ENCODE peak calls at places on chromosome 3, in six cellular contexts. B is upper lobe of left lung, W is breast epithelium, U is body of pancreas, A is tibial nerve, G is AG09309. D is an unnamed sample.
A peak's percentile ranks its signal among the peaks of the same experiment; 100 is the strongest.

GRCh38 chr3:9932843-9933560 is 632 bp upstream of the CRELD1 start:
- DNase-seq in A (peak; percentile 59), W (peak; percentile 84), B (peak; percentile 98), G (no peak), U (peak; percentile 81), D (no peak)

GRCh38 chr3:46186856-46187700 is 21.0 kb downstream of the CCR1 start:
- DNase-seq in A (no peak), G (no peak), U (no peak), B (no peak), W (no peak), D (no peak)

GRCh38 chr3:42117175-42118008 is 26.2 kb downstream of the TRAK1 start:
- DNase-seq in A (peak; percentile 37), U (peak; percentile 31), G (no peak), W (peak; percentile 55), B (peak; percentile 38), D (no peak)

GRCh38 chr3:8822141-8822540 is 52.7 kb upstream of the OXTR start:
- DNase-seq in B (no peak), W (no peak), A (no peak), U (no peak), G (no peak), D (peak; percentile 33)

GRCh38 chr3:197516517-197516889 is 39.3 kb downstream of the BDH1 start:
- DNase-seq in W (peak; percentile 75), B (no peak), A (no peak), G (peak; percentile 57), U (no peak), D (peak; percentile 71)

GRCh38 chr3:105399062-105399461 is 32.4 kb downstream of the ALCAM start:
- DNase-seq in U (no peak), B (no peak), W (no peak), A (no peak), G (no peak), D (no peak)

GRCh38 chr3:114650808-114651207 is 357.0 kb downstream of the TIGIT start:
- DNase-seq in G (peak; percentile 33), U (no peak), W (no peak), A (no peak), B (no peak), D (peak; percentile 39)

GRCh38 chr3:88385090-88385489 is 235.3 kb downstream of the C3orf38 start:
- DNase-seq in G (no peak), W (no peak), U (no peak), A (no peak), B (no peak), D (no peak)

GRCh38 chr3:140834266-140835037 is 107.2 kb upstream of the SLC25A36 start:
- DNase-seq in A (no peak), W (no peak), G (peak; percentile 3), U (no peak), B (no peak), D (peak; percentile 34)

GRCh38 chr3:127682576-127682975 is 9.8 kb downstream of the ABTB1 start:
- DNase-seq in A (no peak), G (no peak), W (no peak), B (no peak), U (peak; percentile 3), D (no peak)

GRCh38 chr3:52128118-52128683 is 26.0 kb downstream of the POC1A start:
- DNase-seq in W (no peak), A (no peak), B (no peak), G (no peak), U (no peak), D (peak; percentile 53)

GRCh38 chr3:152657002-152657400 is 177.9 kb upstream of the P2RY1 start:
- DNase-seq in A (no peak), U (no peak), W (no peak), G (no peak), B (no peak), D (no peak)

GRCh38 chr3:42369304-42369703 is 41.1 kb downstream of the LYZL4 start:
- DNase-seq in G (no peak), A (no peak), B (no peak), W (peak; percentile 59), U (peak; percentile 14), D (no peak)

GRCh38 chr3:195462308-195462610 is 19.4 kb upstream of the ACAP2 start:
- DNase-seq in A (no peak), W (no peak), B (no peak), U (no peak), G (no peak), D (no peak)

GRCh38 chr3:42185044-42185443 is 80.9 kb downstream of the CCK start:
- DNase-seq in A (no peak), U (no peak), B (no peak), G (peak; percentile 25), W (no peak), D (peak; percentile 12)

GRCh38 chr3:24715171-24715792 is 220.6 kb upstream of the THRB start:
- DNase-seq in B (no peak), W (no peak), U (no peak), A (no peak), G (no peak), D (no peak)

GRCh38 chr3:26636328-26636727 is 13.8 kb downstream of the LRRC3B start:
- DNase-seq in G (no peak), W (no peak), U (no peak), A (no peak), B (no peak), D (no peak)

GRCh38 chr3:178822722-178823121 is 248.9 kb downstream of the ZMAT3 start:
- DNase-seq in A (no peak), G (no peak), B (no peak), W (no peak), U (no peak), D (no peak)

GRCh38 chr3:15102256-15102655 is 3.3 kb upstream of the RBSN start:
- DNase-seq in G (no peak), U (peak; percentile 56), W (peak; percentile 69), B (peak; percentile 86), A (peak; percentile 21), D (no peak)

GRCh38 chr3:147336543-147337278 is 69.6 kb downstream of the ZIC4 start:
- DNase-seq in U (no peak), B (no peak), W (no peak), A (no peak), G (no peak), D (no peak)

GRCh38 chr3:151871639-151872468 is 1.6 kb upstream of the SUCNR1 start:
- DNase-seq in G (no peak), A (no peak), W (no peak), U (no peak), B (no peak), D (no peak)

GRCh38 chr3:116141724-116142123 is 303.6 kb downstream of the LSAMP start:
- DNase-seq in G (no peak), B (no peak), W (no peak), A (no peak), U (no peak), D (no peak)

GRCh38 chr3:11288786-11289637 is 16.8 kb downstream of the ATG7 start:
- DNase-seq in B (no peak), U (no peak), A (peak; percentile 62), G (peak; percentile 87), W (no peak), D (peak; percentile 56)

GRCh38 chr3:192907784-192908183 is 9.9 kb downstream of the MB21D2 start:
- DNase-seq in W (no peak), U (no peak), B (no peak), A (no peak), G (no peak), D (no peak)

GRCh38 chr3:143119009-143119914 is at the start of gene CHST2:
- DNase-seq in U (peak; percentile 25), B (peak; percentile 95), A (no peak), G (peak; percentile 23), W (no peak), D (peak; percentile 48)

GRCh38 chr3:143120716-143121239 is 1.2 kb downstream of the CHST2 start:
- DNase-seq in U (peak; percentile 12), B (peak; percentile 87), A (no peak), G (no peak), W (no peak), D (no peak)

GRCh38 chr3:143118630-143119008 is 952 bp upstream of the CHST2 start:
- DNase-seq in U (no peak), B (no peak), A (no peak), G (no peak), W (no peak), D (no peak)

GRCh38 chr3:143121240-143122088 is 1.9 kb downstream of the CHST2 start:
- DNase-seq in G (no peak), A (no peak), U (peak; percentile 16), B (peak; percentile 85), W (no peak), D (peak; percentile 20)

GRCh38 chr3:143119974-143120715 is 574 bp downstream of the CHST2 start:
- DNase-seq in G (no peak), B (peak; percentile 89), A (no peak), U (peak; percentile 12), W (no peak), D (no peak)
- TF ChIP-seq CTCF in G (no peak), B (no peak), A (no peak), U (no peak), W (no peak), D (no peak)

DNA sequence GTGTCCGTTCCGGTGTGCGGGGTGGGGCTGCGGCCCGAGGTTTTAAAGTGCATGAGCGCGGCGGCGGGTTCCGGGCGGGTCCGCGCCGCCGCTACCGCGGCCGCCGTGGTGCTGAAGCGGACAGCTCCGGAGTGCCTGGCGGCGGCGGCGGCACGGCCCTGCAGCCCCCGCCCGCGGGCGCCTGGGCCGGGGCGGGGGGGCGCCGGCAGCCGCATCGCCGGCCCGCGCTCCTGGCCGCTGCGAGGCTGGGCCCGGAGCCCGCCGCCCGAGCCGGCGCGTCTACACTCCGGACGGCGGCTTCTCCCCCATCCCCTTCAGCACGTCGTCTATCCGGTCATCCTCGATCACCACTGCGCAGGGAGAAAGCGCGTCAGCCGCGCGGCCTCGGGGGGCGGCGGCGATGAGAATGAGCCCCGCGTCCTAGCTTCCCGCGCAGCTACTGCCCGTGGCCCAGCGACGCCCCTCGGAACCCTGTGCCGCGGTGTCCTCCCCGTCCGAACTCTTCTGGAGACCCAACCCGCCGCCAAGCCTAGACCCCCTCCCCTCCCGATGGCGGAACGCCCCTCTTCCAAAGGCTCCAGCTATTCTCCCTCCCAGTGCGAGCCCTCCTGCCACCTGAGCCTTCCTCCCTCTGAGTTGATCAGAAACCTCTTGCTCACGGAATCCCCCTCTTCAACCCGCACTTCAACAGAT is 1.3 kb downstream of the CAMK2N2 start:
- DNase-seq in B (peak; percentile 91), A (no peak), W (no peak), G (no peak), U (peak; percentile 63), D (no peak)
- H3K4me3 ChIP-seq in B (peak overlapping the region; percentile 27), A (peak overlapping the region; percentile 39), W (peak overlapping the region; percentile 75), G (peak overlapping the region; percentile 15), U (peak overlapping the region; percentile 34), D (peak overlapping the region; percentile 25)

GRCh38 chr3:38560284-38560683 is 64.1 kb downstream of the EXOG start:
- DNase-seq in G (no peak), U (no peak), W (no peak), B (no peak), A (no peak), D (no peak)
- TF ChIP-seq CTCF in G (no peak), U (no peak), W (no peak), B (no peak), A (no peak), D (peak; percentile 8)

DNA sequence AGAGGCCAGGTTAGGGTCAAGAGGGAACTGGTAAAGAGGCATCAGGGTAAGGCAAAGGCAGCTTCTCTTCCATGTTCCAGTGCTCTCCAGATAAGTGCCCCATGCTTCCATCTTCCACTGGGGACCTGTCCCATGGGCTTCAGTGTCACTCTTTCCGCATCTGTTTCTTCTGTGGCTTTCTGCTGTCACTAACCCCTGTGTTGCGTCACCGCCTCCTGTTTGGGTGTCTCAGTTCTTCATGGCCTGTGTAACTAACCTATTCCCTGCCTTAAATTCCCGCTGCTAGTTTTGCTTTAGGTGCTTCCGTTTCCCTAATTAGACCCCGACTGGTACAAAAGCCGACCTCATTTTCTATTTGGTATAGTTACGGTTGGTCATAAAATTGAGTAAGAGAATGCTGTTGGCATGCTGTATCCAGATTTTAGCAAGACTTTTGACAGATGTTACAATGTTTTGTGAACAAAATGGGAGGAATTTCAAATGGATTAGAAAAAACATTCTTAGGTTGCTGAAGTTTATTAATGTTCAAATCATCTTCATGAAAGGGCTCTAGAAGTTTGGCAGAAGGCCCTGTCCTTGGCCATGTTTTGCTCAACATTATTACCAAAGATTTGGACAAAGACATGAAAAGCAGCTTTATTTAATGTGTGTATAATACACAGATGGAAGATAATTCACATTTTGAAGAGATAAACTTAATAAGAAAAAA is 245.3 kb downstream of the BBX start:
- DNase-seq in U (no peak), B (no peak), G (no peak), A (no peak), W (no peak), D (no peak)
- H3K4me3 ChIP-seq in U (no peak overlapping the region), B (no peak overlapping the region), G (no peak overlapping the region), A (no peak overlapping the region), W (no peak overlapping the region), D (no peak overlapping the region)

D was measured in retinal pigment epithelial cell.